ENCODE peak calls at places on chromosomes 1 and 21, in ten cellular contexts. X, T, K, L, Z, N, U, W, D and G are unnamed samples.

GRCh38 chr1:244413736-244414135 is 38.0 kb downstream of the ADSS2 start:
- DNase-seq in X (no peak), T (no peak), K (no peak), L (no peak), Z (no peak), N (no peak), U (no peak), W (no peak), D (no peak), G (no peak)

GRCh38 chr1:185444651-185445050 is 127.6 kb upstream of the IVNS1ABP start:
- DNase-seq in X (no peak), T (no peak), K (no peak), L (no peak), Z (no peak), N (no peak), U (no peak), W (no peak), D (no peak), G (no peak)

GRCh38 chr1:199009447-199009846 is 370.6 kb downstream of the PTPRC start:
- DNase-seq in X (no peak), T (no peak), K (no peak), L (no peak), Z (no peak), N (peak), U (no peak), W (no peak), D (no peak), G (peak)

GRCh38 chr1:48019714-48020315 is 22.6 kb upstream of the TRABD2B start:
- DNase-seq in X (peak), T (no peak), K (no peak), L (peak), Z (no peak), N (no peak), U (no peak), W (peak), D (peak), G (no peak)

GRCh38 chr1:192327997-192328396 is 11.2 kb downstream of the RGS21 start:
- DNase-seq in X (no peak), T (no peak), K (no peak), L (no peak), Z (no peak), N (no peak), U (no peak), W (no peak), D (no peak), G (no peak)

GRCh38 chr1:203091761-203092330 is 6.0 kb upstream of the MYOG start:
- DNase-seq in X (peak), T (no peak), K (no peak), L (no peak), Z (no peak), N (no peak), U (no peak), W (no peak), D (no peak), G (no peak)

GRCh38 chr21:43308101-43308500 is 118.8 kb downstream of the SIK1 start:
- DNase-seq in X (no peak), T (no peak), K (peak), L (no peak), Z (no peak), N (no peak), U (no peak), W (no peak), D (no peak), G (no peak)

GRCh38 chr1:17831619-17832018 is 76.5 kb downstream of the ACTL8 start:
- DNase-seq in X (no peak), T (peak), K (no peak), L (no peak), Z (peak), N (peak), U (no peak), W (peak), D (peak), G (peak)

GRCh38 chr1:30727796-30728195 is 4.4 kb upstream of the MATN1 start:
- DNase-seq in X (no peak), T (peak), K (no peak), L (no peak), Z (peak), N (no peak), U (no peak), W (peak), D (peak), G (no peak)

GRCh38 chr1:165397945-165398344 is 41.4 kb upstream of the LMX1A start:
- DNase-seq in X (no peak), T (peak), K (no peak), L (peak), Z (peak), N (peak), U (no peak), W (peak), D (peak), G (peak)

GRCh38 chr1:88685239-88685604 is 1.1 kb downstream of the PKN2 start:
- DNase-seq in X (no peak), T (peak), K (no peak), L (no peak), Z (no peak), N (no peak), U (no peak), W (no peak), D (no peak), G (no peak)

GRCh38 chr1:217029311-217030157 is 306.3 kb upstream of the ESRRG start:
- DNase-seq in X (peak), T (no peak), K (peak), L (no peak), Z (peak), N (no peak), U (no peak), W (peak), D (peak), G (no peak)

GRCh38 chr1:70866522-70867256 is 180.9 kb downstream of the PTGER3 start:
- DNase-seq in X (no peak), T (no peak), K (no peak), L (no peak), Z (no peak), N (peak), U (no peak), W (no peak), D (no peak), G (no peak)
- TF ChIP-seq CTCF in X (no peak), T (no peak), K (no peak), L (no peak), Z (no peak), N (no peak), U (no peak), W (no peak), D (no peak), G (no peak)

GRCh38 chr1:63867429-63868176 is 93.8 kb downstream of the ROR1 start:
- DNase-seq in X (no peak), T (no peak), K (no peak), L (no peak), Z (no peak), N (no peak), U (no peak), W (no peak), D (no peak), G (no peak)

GRCh38 chr1:63865561-63865960 is 91.7 kb downstream of the ROR1 start:
- DNase-seq in X (no peak), T (no peak), K (no peak), L (no peak), Z (no peak), N (no peak), U (no peak), W (no peak), D (no peak), G (no peak)

GRCh38 chr1:63870152-63870551 is 96.3 kb downstream of the ROR1 start:
- DNase-seq in X (no peak), T (no peak), K (no peak), L (no peak), Z (no peak), N (no peak), U (no peak), W (no peak), D (no peak), G (no peak)

GRCh38 chr1:63866085-63866484 is 92.3 kb downstream of the ROR1 start:
- DNase-seq in X (no peak), T (no peak), K (no peak), L (no peak), Z (no peak), N (no peak), U (no peak), W (no peak), D (no peak), G (no peak)

DNA sequence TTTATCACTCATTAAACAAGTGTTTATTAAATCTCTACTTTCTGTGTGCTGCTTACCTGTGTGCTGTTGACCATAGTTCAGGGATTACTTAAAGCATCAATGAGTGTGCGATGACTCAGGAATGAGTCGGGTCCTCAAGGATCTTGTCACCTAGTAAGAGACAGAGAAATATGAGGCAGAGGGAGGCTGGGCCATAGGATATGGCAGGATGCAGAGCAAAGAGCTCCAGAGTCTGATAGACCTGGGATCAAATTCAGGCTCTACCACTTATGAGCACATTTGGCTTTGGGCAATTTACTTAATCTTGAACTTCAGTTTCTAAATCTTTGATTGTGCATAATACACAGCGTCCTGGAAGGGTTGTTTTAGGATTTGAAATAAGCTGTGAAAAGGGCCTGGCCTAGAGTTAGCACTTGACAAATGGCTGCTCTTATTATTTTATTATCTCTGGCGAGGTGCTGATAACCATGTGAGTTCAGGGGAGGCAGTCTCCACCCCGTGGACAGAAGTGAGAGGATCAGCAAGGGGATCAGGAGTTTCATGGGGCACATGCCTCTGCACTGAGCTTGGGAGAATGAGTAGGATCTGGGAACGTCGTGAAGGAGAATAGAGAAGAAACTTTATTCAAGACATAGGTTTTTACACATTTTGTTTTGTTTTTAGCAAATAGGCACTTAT is 94.5 kb downstream of the ROR1 start:
- DNase-seq in X (no peak), T (peak), K (no peak), L (peak), Z (no peak), N (no peak), U (no peak), W (no peak), D (no peak), G (no peak)
- TF ChIP-seq CTCF in X (no peak), T (no peak), K (no peak), L (no peak), Z (peak), N (no peak), U (no peak), W (no peak), D (peak), G (no peak)

DNA sequence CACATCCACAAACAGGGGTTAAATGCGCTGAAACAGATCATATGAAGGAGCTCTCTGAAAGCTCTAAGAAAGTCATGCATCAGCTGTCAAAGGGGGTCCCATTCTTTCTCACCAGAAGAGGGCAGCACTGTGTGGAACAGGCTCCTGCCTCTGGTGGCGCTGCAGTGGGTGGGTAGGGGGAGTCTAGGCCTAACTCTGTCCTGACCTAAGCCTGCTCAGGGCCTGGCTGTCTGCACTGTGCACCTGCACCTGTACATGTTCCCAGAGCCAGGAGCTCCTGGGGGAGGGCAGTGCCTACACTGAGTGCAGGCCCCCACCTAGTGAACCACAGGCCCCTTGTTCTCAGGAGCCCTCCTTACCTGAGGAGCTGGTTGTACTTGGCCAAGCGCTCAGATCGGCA is 16.0 kb downstream of the ENO1 start:
- DNase-seq in X (no peak), T (no peak), K (no peak), L (no peak), Z (no peak), N (peak), U (peak), W (no peak), D (no peak), G (peak)
- TF ChIP-seq CTCF in X (no peak), T (peak), K (peak), L (peak), Z (peak), N (peak), U (peak), W (peak), D (peak), G (peak)

GRCh38 chr1:57082711-57083439 is 117.1 kb upstream of the C8B start:
- DNase-seq in X (no peak), T (no peak), K (no peak), L (no peak), Z (no peak), N (no peak), U (no peak), W (no peak), D (no peak), G (no peak)

GRCh38 chr1:57079454-57080157 is 113.8 kb upstream of the C8B start:
- DNase-seq in X (no peak), T (no peak), K (no peak), L (no peak), Z (no peak), N (no peak), U (no peak), W (no peak), D (no peak), G (no peak)
- TF ChIP-seq CTCF in X (no peak), T (peak), K (peak), L (no peak), Z (peak), N (peak), U (no peak), W (peak), D (peak), G (peak)

GRCh38 chr21:38330671-38331070 is 73.9 kb downstream of the KCNJ15 start:
- DNase-seq in X (no peak), T (peak), K (no peak), L (no peak), Z (no peak), N (no peak), U (no peak), W (no peak), D (no peak), G (no peak)

GRCh38 chr21:38334866-38335265 is 78.1 kb downstream of the KCNJ15 start:
- DNase-seq in X (no peak), T (no peak), K (no peak), L (no peak), Z (no peak), N (no peak), U (no peak), W (no peak), D (no peak), G (no peak)

GRCh38 chr21:38329176-38329575 is 72.4 kb downstream of the KCNJ15 start:
- DNase-seq in X (no peak), T (no peak), K (no peak), L (no peak), Z (no peak), N (no peak), U (no peak), W (no peak), D (no peak), G (no peak)

GRCh38 chr21:38337793-38338192 is 81.0 kb downstream of the KCNJ15 start:
- DNase-seq in X (no peak), T (no peak), K (no peak), L (no peak), Z (no peak), N (no peak), U (no peak), W (no peak), D (no peak), G (no peak)

DNA sequence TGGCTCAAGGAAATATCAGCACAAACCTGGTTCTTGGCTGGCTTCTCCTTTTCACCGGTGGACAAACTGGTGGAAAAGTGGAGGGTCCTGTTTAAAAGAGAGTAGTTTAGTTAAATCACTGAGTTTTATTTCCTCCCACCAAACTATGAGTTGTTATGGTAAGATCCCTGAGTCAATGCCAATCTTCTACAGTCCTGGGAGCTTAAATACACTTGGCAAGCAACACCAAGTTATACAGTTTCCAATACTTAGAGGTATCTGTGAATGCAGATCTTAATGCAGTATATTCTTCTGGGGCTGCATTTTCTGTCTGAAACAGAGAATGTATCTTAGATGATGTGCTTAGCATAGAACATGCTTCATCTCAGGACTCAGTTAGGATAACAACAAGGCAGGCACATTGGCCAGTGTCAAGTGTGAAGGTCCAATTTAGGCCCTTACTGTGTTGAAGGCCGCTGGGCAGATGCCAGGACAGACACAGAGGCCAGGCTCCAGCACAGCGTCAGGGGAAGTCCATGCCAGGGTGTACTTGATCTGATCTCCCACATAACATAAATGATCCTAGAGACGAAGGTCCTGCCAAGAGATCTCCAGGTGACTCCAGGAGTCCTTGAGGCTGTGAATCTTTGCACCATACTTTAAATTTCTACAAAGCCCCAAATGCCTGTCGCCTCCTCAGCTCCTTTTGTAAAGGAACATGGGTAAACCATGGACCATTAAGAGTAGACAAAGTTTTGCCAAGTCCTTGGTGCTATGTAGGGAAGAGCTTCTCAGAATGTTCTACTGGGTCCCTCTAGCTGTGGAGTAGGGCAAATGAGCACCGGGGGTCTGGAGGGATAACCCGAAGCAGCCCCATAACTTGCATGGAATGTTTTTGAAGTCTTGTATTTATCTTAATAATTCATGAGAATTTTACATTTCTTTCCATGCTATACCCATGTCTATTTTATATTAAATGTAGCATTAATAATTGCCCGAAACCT is 76.8 kb downstream of the KCNJ15 start:
- DNase-seq in X (no peak), T (no peak), K (no peak), L (no peak), Z (no peak), N (peak), U (no peak), W (peak), D (peak), G (no peak)
- TF ChIP-seq CTCF in X (no peak), T (peak), K (peak), L (no peak), Z (peak), N (peak), U (peak), W (peak), D (peak), G (no peak)

GRCh38 chr1:183953031-183953430 is 84.5 kb downstream of the COLGALT2 start:
- DNase-seq in X (no peak), T (no peak), K (no peak), L (no peak), Z (no peak), N (no peak), U (no peak), W (no peak), D (no peak), G (no peak)

GRCh38 chr1:183958958-183959357 is 78.6 kb downstream of the COLGALT2 start:
- DNase-seq in X (no peak), T (no peak), K (no peak), L (no peak), Z (no peak), N (no peak), U (no peak), W (no peak), D (no peak), G (no peak)

GRCh38 chr1:183957216-183957830 is 80.2 kb downstream of the COLGALT2 start:
- DNase-seq in X (no peak), T (no peak), K (no peak), L (no peak), Z (no peak), N (no peak), U (no peak), W (no peak), D (no peak), G (no peak)

GRCh38 chr1:183954496-183954895 is 83.0 kb downstream of the COLGALT2 start:
- DNase-seq in X (no peak), T (no peak), K (no peak), L (no peak), Z (no peak), N (no peak), U (no peak), W (no peak), D (no peak), G (no peak)

DNA sequence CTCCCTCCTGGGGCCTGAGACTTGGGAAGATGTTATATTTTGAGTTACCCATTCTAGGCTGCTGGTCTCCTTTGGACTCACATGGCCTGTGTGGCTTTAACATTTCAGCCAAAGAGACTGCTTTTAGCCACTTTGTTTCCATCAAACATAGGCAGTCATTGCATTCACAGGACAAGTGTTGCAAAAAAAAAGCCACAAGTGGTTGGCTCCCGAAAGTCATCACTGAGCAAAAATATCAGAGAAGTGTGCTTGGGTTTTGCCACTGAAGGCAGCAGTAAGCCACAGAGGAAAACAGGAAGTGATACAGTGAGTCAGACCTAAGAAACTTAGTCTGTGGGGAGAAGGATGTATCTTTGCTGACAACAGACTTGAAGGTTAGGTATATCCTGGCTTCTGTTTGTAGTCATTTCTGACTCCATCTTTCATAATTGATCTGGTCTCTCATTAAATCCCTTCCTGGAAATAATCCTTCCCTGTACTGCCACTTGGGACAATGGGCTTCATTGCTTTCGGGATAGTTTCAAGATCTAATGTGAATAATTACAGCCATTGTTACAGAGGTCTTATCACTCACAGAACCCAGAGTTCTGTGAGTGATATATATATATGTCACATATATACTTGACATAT is 80.9 kb downstream of the COLGALT2 start:
- DNase-seq in X (no peak), T (peak), K (no peak), L (peak), Z (peak), N (peak), U (peak), W (peak), D (peak), G (peak)
- TF ChIP-seq CTCF in X (no peak), T (peak), K (peak), L (no peak), Z (peak), N (peak), U (peak), W (peak), D (peak), G (no peak)